ENCODE peak calls at places on chromosomes 11 and 22, in ten cellular contexts. A is T-helper 9 cell; R is NCI-H1417; O is stimulated activated CD4-positive, alpha-beta T cell treated with anti-CD3 and anti-CD28 coated beads, Interleukin-2, amount 100 ng/mL, for 48 hours; N is COR-L47; Q is ureter; H is AG04449; Z is NCI-H1930; W is uterus; E is SW 1271. J is an unnamed sample.

GRCh38 chr11:60748225-60748624 is 8.4 kb upstream of the MS4A15 start:
- DNase-seq in N (no peak), A (no peak), Q (no peak), R (no peak), O (no peak), Z (no peak), H (no peak), E (no peak), W (no peak), J (no peak)

GRCh38 chr11:68349461-68350249 is 37.3 kb downstream of the LRP5 start:
- DNase-seq in E (no peak), H (no peak), A (no peak), R (no peak), W (no peak), O (no peak), Z (no peak), Q (no peak), N (no peak), J (no peak)

GRCh38 chr22:46613606-46613997 is 6.6 kb upstream of the GRAMD4 start:
- DNase-seq in O (no peak), Z (no peak), N (no peak), A (no peak), W (no peak), H (no peak), Q (no peak), E (no peak), R (no peak), J (no peak)

GRCh38 chr11:12430912-12431311 is 53.5 kb downstream of the PARVA start:
- DNase-seq in A (no peak), O (no peak), R (no peak), H (no peak), W (peak), E (no peak), Z (no peak), Q (peak), N (no peak), J (no peak)

GRCh38 chr11:2549876-2550605 is 105.2 kb downstream of the KCNQ1 start:
- DNase-seq in Z (no peak), O (no peak), E (no peak), Q (no peak), W (peak), R (no peak), N (no peak), H (no peak), A (no peak), J (peak)

GRCh38 chr22:20951151-20951931 is 15.7 kb upstream of the AIFM3 start:
- DNase-seq in Q (no peak), R (no peak), N (no peak), O (no peak), W (no peak), E (no peak), H (no peak), A (no peak), Z (no peak), J (no peak)

GRCh38 chr22:43439368-43440102 is 27.7 kb downstream of the MPPED1 start:
- DNase-seq in E (no peak), Z (no peak), Q (no peak), N (no peak), W (peak), H (no peak), R (no peak), A (no peak), O (no peak), J (no peak)

GRCh38 chr11:67054851-67055523 is 1.7 kb upstream of the RHOD start:
- DNase-seq in E (no peak), W (no peak), O (no peak), Z (no peak), R (peak), H (no peak), N (peak), Q (peak), A (no peak), J (peak)

GRCh38 chr22:23166038-23166831 is 14.1 kb upstream of the BCR start:
- DNase-seq in A (no peak), Z (no peak), E (no peak), R (no peak), N (no peak), W (no peak), Q (no peak), H (no peak), O (no peak), J (no peak)

GRCh38 chr22:42747701-42748513 is 27.2 kb upstream of the A4GALT start:
- DNase-seq in W (no peak), Q (no peak), H (no peak), E (no peak), A (no peak), Z (no peak), O (no peak), N (no peak), R (no peak), J (no peak)

GRCh38 chr11:44536779-44537516 is 28.5 kb upstream of the CD82 start:
- DNase-seq in E (no peak), A (no peak), W (peak), Q (no peak), R (no peak), O (no peak), H (no peak), Z (no peak), N (no peak), J (no peak)

GRCh38 chr22:45878901-45879551 is 97.9 kb downstream of the WNT7B start:
- DNase-seq in A (no peak), E (no peak), O (no peak), N (peak), H (no peak), R (no peak), Z (no peak), Q (peak), W (peak), J (no peak)

GRCh38 chr22:17964153-17964552 is 60.2 kb downstream of the MICAL3 start:
- DNase-seq in Z (no peak), O (no peak), Q (no peak), E (no peak), A (no peak), R (no peak), N (no peak), H (no peak), W (no peak), J (no peak)

GRCh38 chr22:45026511-45026910 is 16.7 kb upstream of the PHF21B start:
- DNase-seq in E (no peak), H (no peak), Q (no peak), Z (no peak), W (no peak), O (no peak), N (no peak), R (no peak), A (no peak), J (no peak)

GRCh38 chr11:34671946-34672345 is 51.1 kb downstream of the EHF start:
- DNase-seq in Z (no peak), R (no peak), Q (no peak), W (no peak), A (no peak), O (no peak), H (no peak), E (no peak), N (no peak), J (no peak)

GRCh38 chr11:129695543-129696308 is 119.9 kb upstream of the TMEM45B start:
- DNase-seq in A (peak), Q (peak), E (no peak), N (peak), H (no peak), W (no peak), Z (peak), O (peak), R (peak), J (peak)

GRCh38 chr11:71283960-71284359 is 31.6 kb upstream of the SHANK2 start:
- DNase-seq in Q (peak), N (no peak), E (no peak), Z (no peak), R (no peak), W (no peak), H (no peak), O (no peak), A (no peak), J (no peak)

GRCh38 chr11:118128310-118128709 is 24.3 kb downstream of the SCN4B start:
- DNase-seq in H (no peak), O (no peak), E (no peak), W (no peak), A (no peak), Z (no peak), N (no peak), R (no peak), Q (no peak), J (no peak)

GRCh38 chr11:60951909-60952741 is at the start of gene SLC15A3:
- DNase-seq in R (no peak), A (no peak), E (no peak), O (no peak), W (peak), Z (no peak), H (no peak), N (no peak), Q (peak), J (peak)

GRCh38 chr11:121873770-121874169 is 242.2 kb downstream of the BLID start:
- DNase-seq in N (no peak), W (no peak), A (no peak), E (no peak), R (no peak), O (no peak), Q (no peak), H (no peak), Z (no peak), J (no peak)

GRCh38 chr11:131654849-131655248 is 284.4 kb downstream of the NTM start:
- DNase-seq in H (no peak), A (no peak), E (no peak), W (no peak), R (no peak), N (no peak), Q (no peak), Z (no peak), O (no peak), J (no peak)

GRCh38 chr22:24153353-24153752 is 27.9 kb upstream of the SUSD2 start:
- DNase-seq in R (peak), Q (no peak), O (no peak), H (no peak), Z (no peak), E (no peak), W (no peak), A (no peak), N (no peak), J (no peak)

GRCh38 chr11:1759851-1760220 is 3.9 kb downstream of the CTSD start:
- DNase-seq in Z (no peak), O (no peak), A (no peak), Q (no peak), E (no peak), W (no peak), N (no peak), R (no peak), H (no peak), J (no peak)

GRCh38 chr22:18091916-18092526 is 14.2 kb downstream of the PEX26 start:
- DNase-seq in H (no peak), R (no peak), N (no peak), Z (no peak), Q (no peak), A (peak), W (peak), E (no peak), O (no peak), J (peak)

GRCh38 chr11:74316772-74317505 is 5.5 kb upstream of the P4HA3 start:
- DNase-seq in A (no peak), O (no peak), H (peak), Z (no peak), Q (no peak), N (no peak), R (no peak), E (no peak), W (no peak), J (no peak)

GRCh38 chr22:47307812-47308211 is 545.4 kb downstream of the TBC1D22A start:
- DNase-seq in W (no peak), Q (peak), H (no peak), N (no peak), O (no peak), E (no peak), A (no peak), Z (no peak), R (no peak), J (no peak)

GRCh38 chr11:17803751-17804334 is 69.3 kb downstream of the KCNC1 start:
- DNase-seq in R (peak), A (no peak), W (no peak), Q (no peak), O (no peak), N (peak), H (no peak), Z (no peak), E (no peak), J (no peak)